ENCODE peak calls at places on chromosomes 11 and 22, in four cellular contexts. W is HepG2, U is H1, K is GM12878. C is an unnamed sample.

GRCh38 chr11:446886-447285 is 3.2 kb upstream of the PTDSS2 start:
- DNase-seq in K (no peak), W (no peak), U (no peak), C (no peak)

GRCh38 chr11:16902979-16903378 is 111.2 kb downstream of the PLEKHA7 start:
- DNase-seq in U (no peak), K (peak; percentile 65), W (no peak), C (no peak)

GRCh38 chr22:45602004-45602733 is 69.5 kb upstream of the ATXN10 start:
- DNase-seq in W (no peak), U (no peak), K (no peak), C (peak; percentile 23)

GRCh38 chr11:75839851-75840250 is 24.8 kb downstream of the UVRAG start:
- DNase-seq in W (no peak), U (no peak), K (no peak), C (no peak)

GRCh38 chr11:108703916-108704315 is 39.0 kb downstream of the DDX10 start:
- DNase-seq in W (no peak), K (no peak), U (no peak), C (no peak)

GRCh38 chr11:75271730-75272129 is 31.2 kb downstream of the TPBGL start:
- DNase-seq in K (no peak), U (no peak), W (no peak), C (no peak)

GRCh38 chr11:69568809-69569097 is 72.2 kb upstream of the CCND1 start:
- DNase-seq in K (no peak), U (no peak), W (no peak), C (no peak)

GRCh38 chr11:19952101-19952605 is 208.1 kb downstream of the DBX1 start:
- DNase-seq in W (peak; percentile 92), K (no peak), U (no peak), C (no peak)

GRCh38 chr22:47298017-47298820 is 535.8 kb downstream of the TBC1D22A start:
- DNase-seq in W (no peak), U (no peak), K (no peak), C (no peak)

GRCh38 chr11:67382481-67383136 is 9.2 kb upstream of the RAD9A start:
- DNase-seq in K (no peak), W (peak; percentile 67), U (no peak), C (peak; percentile 85)

GRCh38 chr11:15327786-15328231 is 213.1 kb downstream of the INSC start:
- DNase-seq in W (peak; percentile 16), U (peak; percentile 60), K (no peak), C (peak; percentile 93)

GRCh38 chr22:27317961-27318360 is 483.6 kb downstream of the MN1 start:
- DNase-seq in W (no peak), U (no peak), K (no peak), C (no peak)

GRCh38 chr11:58561394-58562102 is 14.1 kb downstream of the LPXN start:
- DNase-seq in W (peak; percentile 77), U (no peak), K (no peak), C (no peak)

GRCh38 chr22:44188986-44189630 is 8.4 kb downstream of the PARVG start:
- DNase-seq in W (no peak), K (no peak), U (no peak), C (no peak)

GRCh38 chr22:43217285-43218030 is 30.5 kb upstream of the TTLL12 start:
- DNase-seq in W (no peak), U (no peak), K (no peak), C (peak; percentile 69)

GRCh38 chr11:102458531-102458930 is 6.0 kb upstream of the TMEM123 start:
- DNase-seq in W (peak; percentile 44), K (no peak), U (no peak), C (no peak)

GRCh38 chr11:96178014-96178745 is 164.8 kb downstream of the MAML2 start:
- DNase-seq in U (no peak), K (no peak), W (no peak), C (no peak)

GRCh38 chr22:38454361-38455062 is 487 bp downstream of the KCNJ4 start:
- DNase-seq in K (no peak), U (no peak), W (no peak), C (no peak)

GRCh38 chr22:37566903-37567798 is 6.9 kb downstream of the CDC42EP1 start:
- DNase-seq in W (peak; percentile 61), K (peak; percentile 84), U (no peak), C (peak; percentile 93)

GRCh38 chr11:91248199-91248807 is 976.3 kb upstream of the FAT3 start:
- DNase-seq in K (no peak), W (peak; percentile 28), U (no peak), C (peak; percentile 74)

GRCh38 chr11:8217926-8218325 is 45.8 kb downstream of the LMO1 start:
- DNase-seq in W (no peak), K (no peak), U (no peak), C (no peak)

GRCh38 chr22:35838849-35839646 is 121.4 kb downstream of the APOL5 start:
- DNase-seq in W (peak; percentile 45), K (no peak), U (no peak), C (peak; percentile 70)

GRCh38 chr22:46762238-46763050 is at the start of gene TBC1D22A:
- DNase-seq in W (peak; percentile 89), K (no peak), U (peak; percentile 63), C (peak; percentile 98)

GRCh38 chr11:12246169-12246568 is 131.2 kb upstream of the PARVA start:
- DNase-seq in W (no peak), K (no peak), U (no peak), C (no peak)

GRCh38 chr11:92962444-92962843 is 7.0 kb upstream of the MTNR1B start:
- DNase-seq in K (no peak), U (no peak), W (no peak), C (no peak)

GRCh38 chr22:23233746-23234408 is 53.6 kb downstream of the BCR start:
- DNase-seq in W (no peak), K (no peak), U (no peak), C (no peak)

GRCh38 chr11:61972796-61973602 is 5.6 kb upstream of the FTH1 start:
- DNase-seq in U (no peak), W (peak; percentile 95), K (no peak), C (no peak)

GRCh38 chr11:65742353-65742752 is 21.8 kb upstream of the RNASEH2C start:
- DNase-seq in W (no peak), K (no peak), U (no peak), C (no peak)

GRCh38 chr11:108483163-108483562 is 15.0 kb downstream of the POGLUT3 start:
- DNase-seq in W (no peak), K (no peak), U (no peak), C (no peak)

GRCh38 chr11:119592642-119593041 is 136.4 kb downstream of the NECTIN1 start:
- DNase-seq in W (no peak), U (no peak), K (no peak), C (no peak)

GRCh38 chr22:20945578-20945934 is 21.5 kb upstream of the AIFM3 start:
- DNase-seq in K (no peak), U (no peak), W (no peak), C (no peak)

GRCh38 chr11:123729602-123730001 is 11.9 kb downstream of the ZNF202 start:
- DNase-seq in W (no peak), U (no peak), K (no peak), C (no peak)

GRCh38 chr22:27238935-27239510 is 562.5 kb downstream of the MN1 start:
- DNase-seq in K (no peak), U (no peak), W (no peak), C (no peak)

GRCh38 chr22:23772315-23773246 is at the start of gene MMP11:
- DNase-seq in W (no peak), K (no peak), U (no peak), C (peak; percentile 82)

GRCh38 chr11:61041755-61042518 is 60.4 kb upstream of the CD5 start:
- DNase-seq in U (peak; percentile 21), W (no peak), K (no peak), C (peak; percentile 66)

GRCh38 chr22:27850000-27850465 is 48.5 kb upstream of the MN1 start:
- DNase-seq in W (peak; percentile 78), U (no peak), K (no peak), C (peak; percentile 47)

GRCh38 chr11:133272386-133272785 is 259.9 kb downstream of the OPCML start:
- DNase-seq in K (no peak), W (no peak), U (no peak), C (no peak)
- H3K4me1 ChIP-seq in K (peaks cover 11% of the 10 kb centered on the region), W (no peaks in the 10 kb centered on the region), U (no peaks in the 10 kb centered on the region), C (no peaks in the 10 kb centered on the region)

GRCh38 chr11:2315395-2316168 is 13.8 kb downstream of the TSPAN32 start:
- DNase-seq in U (no peak), K (no peak), W (no peak), C (no peak)
- H3K4me3 ChIP-seq in U (no peak overlapping the region), K (no peak overlapping the region), W (no peak overlapping the region), C (no peak overlapping the region)

GRCh38 chr11:13486926-13487660 is 8.7 kb downstream of the PTH start:
- DNase-seq in K (no peak), W (peak; percentile 73), U (no peak), C (peak; percentile 87)
- TF ChIP-seq CREB1 in K (no peak), W (no peak), U (no peak), C (no peak)

GRCh38 chr11:47967577-47968230 is 12.7 kb upstream of the PTPRJ start:
- DNase-seq in K (no peak), W (no peak), U (no peak), C (no peak)

GRCh38 chr11:47971501-47971900 is 8.9 kb upstream of the PTPRJ start:
- DNase-seq in K (no peak), W (no peak), U (no peak), C (no peak)

GRCh38 chr11:47966621-47967020 is 13.7 kb upstream of the PTPRJ start:
- DNase-seq in K (no peak), W (no peak), U (no peak), C (no peak)

GRCh38 chr11:47973173-47973572 is 7.2 kb upstream of the PTPRJ start:
- DNase-seq in K (no peak), U (no peak), W (no peak), C (no peak)

DNA sequence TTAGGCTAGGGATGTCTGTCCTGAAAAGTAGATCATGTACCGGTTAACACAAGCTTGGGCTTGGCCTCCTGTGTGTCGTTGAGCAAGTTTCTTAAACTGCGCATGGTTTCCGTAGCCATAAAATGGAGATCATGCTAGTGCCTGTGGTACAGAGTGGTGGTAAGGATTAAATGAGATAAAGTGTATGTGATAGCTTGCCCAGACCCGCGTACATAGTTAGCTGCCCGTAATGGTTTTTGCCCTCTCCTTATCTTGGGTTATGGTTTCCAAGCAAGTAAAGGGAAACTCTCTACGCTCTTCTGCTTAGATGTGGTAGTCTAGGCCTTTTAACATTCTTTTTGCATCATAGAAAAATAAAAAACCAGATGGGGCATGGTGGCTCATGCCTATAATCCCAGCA is 11.0 kb upstream of the PTPRJ start:
- DNase-seq in U (no peak), W (no peak), K (no peak), C (no peak)
- H3K4me1 ChIP-seq in U (peaks cover 7% of the 10 kb centered on the region), W (no peaks in the 10 kb centered on the region), K (peaks cover 3% of the 10 kb centered on the region), C (peaks cover 11% of the 10 kb centered on the region)

C was measured in GM23338.